ENCODE peak calls at places on chromosomes 16 and 17, in ten cellular contexts. One of them, this sample, is unnamed.

GRCh38 chr17:75240394-75241142 is 20.8 kb downstream of the GGA3 start:
- DNase-seq in EL: peak
- DNase-seq in neuronal stem cell: peak
- DNase-seq in tibial nerve: no peak
- DNase-seq in NCI-H69: peak
- DNase-seq in HL-60: no peak
- DNase-seq in B cell: no peak
- DNase-seq in Panc1: no peak
- DNase-seq in skeletal muscle cell: no peak
- DNase-seq in stimulated activated naive B cell treated with anti-CD40 and anti-IgM and Interleukin-4, amounts not matched to agents 10 μg/mL and 1 μg/mL and 100 μg/mL, for 72 hours: no peak
- DNase-seq in this sample: peak

GRCh38 chr17:1315891-1316403 is 36.5 kb downstream of the TRARG1 start:
- DNase-seq in stimulated activated naive B cell treated with anti-CD40 and anti-IgM and Interleukin-4, amounts not matched to agents 10 μg/mL and 1 μg/mL and 100 μg/mL, for 72 hours: no peak
- DNase-seq in Panc1: no peak
- DNase-seq in tibial nerve: no peak
- DNase-seq in EL: no peak
- DNase-seq in NCI-H69: peak
- DNase-seq in B cell: no peak
- DNase-seq in skeletal muscle cell: no peak
- DNase-seq in HL-60: no peak
- DNase-seq in neuronal stem cell: no peak
- DNase-seq in this sample: no peak

GRCh38 chr16:86195863-86196630 is 297.1 kb downstream of the IRF8 start:
- DNase-seq in neuronal stem cell: peak
- DNase-seq in EL: peak
- DNase-seq in HL-60: no peak
- DNase-seq in NCI-H69: no peak
- DNase-seq in Panc1: no peak
- DNase-seq in B cell: no peak
- DNase-seq in tibial nerve: no peak
- DNase-seq in skeletal muscle cell: no peak
- DNase-seq in stimulated activated naive B cell treated with anti-CD40 and anti-IgM and Interleukin-4, amounts not matched to agents 10 μg/mL and 1 μg/mL and 100 μg/mL, for 72 hours: no peak
- DNase-seq in this sample: no peak

GRCh38 chr16:11242658-11243057 is 13.3 kb downstream of the SOCS1 start:
- DNase-seq in tibial nerve: no peak
- DNase-seq in NCI-H69: peak
- DNase-seq in B cell: no peak
- DNase-seq in HL-60: no peak
- DNase-seq in Panc1: no peak
- DNase-seq in EL: no peak
- DNase-seq in skeletal muscle cell: no peak
- DNase-seq in neuronal stem cell: no peak
- DNase-seq in stimulated activated naive B cell treated with anti-CD40 and anti-IgM and Interleukin-4, amounts not matched to agents 10 μg/mL and 1 μg/mL and 100 μg/mL, for 72 hours: no peak
- DNase-seq in this sample: no peak

GRCh38 chr16:1258218-1258587 is 2.3 kb downstream of the TPSD1 start:
- DNase-seq in skeletal muscle cell: no peak
- DNase-seq in HL-60: no peak
- DNase-seq in NCI-H69: peak
- DNase-seq in tibial nerve: no peak
- DNase-seq in neuronal stem cell: no peak
- DNase-seq in Panc1: no peak
- DNase-seq in B cell: no peak
- DNase-seq in stimulated activated naive B cell treated with anti-CD40 and anti-IgM and Interleukin-4, amounts not matched to agents 10 μg/mL and 1 μg/mL and 100 μg/mL, for 72 hours: no peak
- DNase-seq in EL: no peak
- DNase-seq in this sample: no peak

GRCh38 chr17:82638183-82638773 is 10.0 kb downstream of the WDR45B start:
- DNase-seq in tibial nerve: no peak
- DNase-seq in EL: no peak
- DNase-seq in skeletal muscle cell: no peak
- DNase-seq in HL-60: no peak
- DNase-seq in neuronal stem cell: no peak
- DNase-seq in Panc1: no peak
- DNase-seq in B cell: no peak
- DNase-seq in stimulated activated naive B cell treated with anti-CD40 and anti-IgM and Interleukin-4, amounts not matched to agents 10 μg/mL and 1 μg/mL and 100 μg/mL, for 72 hours: no peak
- DNase-seq in NCI-H69: no peak
- DNase-seq in this sample: no peak

GRCh38 chr16:58426095-58426494 is 33.8 kb downstream of the GINS3 start:
- DNase-seq in Panc1: no peak
- DNase-seq in stimulated activated naive B cell treated with anti-CD40 and anti-IgM and Interleukin-4, amounts not matched to agents 10 μg/mL and 1 μg/mL and 100 μg/mL, for 72 hours: peak
- DNase-seq in EL: no peak
- DNase-seq in neuronal stem cell: no peak
- DNase-seq in HL-60: peak
- DNase-seq in B cell: peak
- DNase-seq in NCI-H69: no peak
- DNase-seq in skeletal muscle cell: no peak
- DNase-seq in tibial nerve: peak
- DNase-seq in this sample: no peak

GRCh38 chr17:2120550-2121335 is 65.8 kb downstream of the HIC1 start:
- DNase-seq in skeletal muscle cell: no peak
- DNase-seq in tibial nerve: no peak
- DNase-seq in EL: peak
- DNase-seq in B cell: no peak
- DNase-seq in NCI-H69: no peak
- DNase-seq in Panc1: no peak
- DNase-seq in stimulated activated naive B cell treated with anti-CD40 and anti-IgM and Interleukin-4, amounts not matched to agents 10 μg/mL and 1 μg/mL and 100 μg/mL, for 72 hours: no peak
- DNase-seq in neuronal stem cell: no peak
- DNase-seq in HL-60: no peak
- DNase-seq in this sample: peak

GRCh38 chr17:30186761-30187160 is 48.7 kb downstream of the SLC6A4 start:
- DNase-seq in neuronal stem cell: no peak
- DNase-seq in HL-60: no peak
- DNase-seq in skeletal muscle cell: no peak
- DNase-seq in EL: no peak
- DNase-seq in tibial nerve: no peak
- DNase-seq in Panc1: no peak
- DNase-seq in NCI-H69: no peak
- DNase-seq in B cell: no peak
- DNase-seq in stimulated activated naive B cell treated with anti-CD40 and anti-IgM and Interleukin-4, amounts not matched to agents 10 μg/mL and 1 μg/mL and 100 μg/mL, for 72 hours: no peak
- DNase-seq in this sample: no peak

GRCh38 chr17:73189417-73190099 is 3.3 kb upstream of the COG1 start:
- DNase-seq in stimulated activated naive B cell treated with anti-CD40 and anti-IgM and Interleukin-4, amounts not matched to agents 10 μg/mL and 1 μg/mL and 100 μg/mL, for 72 hours: no peak
- DNase-seq in tibial nerve: no peak
- DNase-seq in B cell: no peak
- DNase-seq in EL: peak
- DNase-seq in Panc1: peak
- DNase-seq in skeletal muscle cell: no peak
- DNase-seq in NCI-H69: peak
- DNase-seq in HL-60: no peak
- DNase-seq in neuronal stem cell: peak
- DNase-seq in this sample: peak

This sample was measured in MG63.